ENCODE peak calls at places on chromosomes 16 and 17, in seven cellular contexts. N is small intestine, T is lung, S is body of pancreas, F is thyroid gland, Y is SJSA1, Q is mesenchymal stem cell. M is an unnamed sample.
A peak's percentile ranks its signal among the peaks of the same experiment; 100 is the strongest.

GRCh38 chr16:3762080-3762750 is 44.9 kb upstream of the TRAP1 start:
- DNase-seq in N (no peak), Q (no peak), T (no peak), S (no peak), Y (no peak), F (no peak), M (no peak)

GRCh38 chr16:78134944-78135619 is 35.6 kb downstream of the WWOX start:
- DNase-seq in Y (no peak), T (no peak), F (peak; percentile 60), N (no peak), Q (no peak), S (no peak), M (no peak)

GRCh38 chr16:67486805-67487204 is 3.5 kb upstream of the AGRP start:
- DNase-seq in F (no peak), S (no peak), T (no peak), Q (peak; percentile 29), Y (no peak), N (no peak), M (no peak)

GRCh38 chr16:4675864-4676786 is 17.2 kb upstream of the NUDT16L1 start:
- DNase-seq in Q (no peak), Y (no peak), S (no peak), T (no peak), F (no peak), N (peak; percentile 55), M (no peak)

GRCh38 chr16:27273670-27274522 is 5.3 kb upstream of the NSMCE1 start:
- DNase-seq in N (peak; percentile 83), T (no peak), S (no peak), F (no peak), Q (peak; percentile 41), Y (no peak), M (no peak)

GRCh38 chr17:82020874-82021727 is 1.6 kb downstream of the CENPX start:
- DNase-seq in S (peak; percentile 81), N (peak; percentile 74), Q (peak; percentile 75), F (peak; percentile 83), T (peak; percentile 78), Y (peak; percentile 91), M (peak; percentile 72)

GRCh38 chr17:63699638-63700527 is at the start of gene LIMD2:
- DNase-seq in N (no peak), T (no peak), S (peak; percentile 40), Q (peak; percentile 49), F (peak; percentile 38), Y (peak; percentile 82), M (peak; percentile 66)

GRCh38 chr17:50947844-50948514 is 81.8 kb upstream of the TOB1 start:
- DNase-seq in N (peak; percentile 94), Q (no peak), T (peak; percentile 76), Y (no peak), S (peak; percentile 95), F (peak; percentile 95), M (peak; percentile 65)

GRCh38 chr16:66608241-66609138 is 4.0 kb downstream of the CMTM3 start:
- DNase-seq in Y (peak; percentile 91), T (peak; percentile 91), N (peak; percentile 81), F (peak; percentile 96), S (peak; percentile 90), Q (peak; percentile 86), M (peak; percentile 87)

GRCh38 chr17:32495347-32496253 is 8.8 kb downstream of the CDK5R1 start:
- DNase-seq in F (no peak), T (no peak), S (peak; percentile 31), Q (no peak), N (no peak), Y (no peak), M (no peak)

GRCh38 chr17:32912218-32912897 is 15.6 kb upstream of the TMEM98 start:
- DNase-seq in Q (peak; percentile 91), Y (peak; percentile 68), N (peak; percentile 91), T (peak; percentile 87), F (peak; percentile 92), S (peak; percentile 93), M (peak; percentile 37)

GRCh38 chr16:50863673-50864144 is 121.8 kb downstream of the CYLD start:
- DNase-seq in N (no peak), S (no peak), Y (no peak), T (peak; percentile 21), F (no peak), Q (no peak), M (no peak)

GRCh38 chr17:78128616-78129384 is at the start of gene TMC6:
- DNase-seq in T (peak; percentile 74), Y (no peak), S (peak; percentile 79), Q (peak; percentile 43), N (peak; percentile 78), F (peak; percentile 56), M (no peak)

GRCh38 chr16:73213761-73214480 is 166.0 kb upstream of the ZFHX3 start:
- DNase-seq in Q (no peak), F (no peak), Y (no peak), N (no peak), S (no peak), T (no peak), M (no peak)

GRCh38 chr17:69406906-69407305 is 7.6 kb upstream of the MAP2K6 start:
- DNase-seq in N (no peak), T (no peak), S (no peak), F (no peak), Y (no peak), Q (no peak), M (no peak)

GRCh38 chr16:53898993-53899392 is 195.0 kb downstream of the FTO start:
- DNase-seq in Y (no peak), F (no peak), Q (no peak), S (no peak), T (no peak), N (no peak), M (no peak)

GRCh38 chr16:53896711-53897110 is 192.8 kb downstream of the FTO start:
- DNase-seq in F (no peak), N (no peak), Y (no peak), T (no peak), S (no peak), Q (no peak), M (no peak)

GRCh38 chr16:53892155-53892554 is 188.2 kb downstream of the FTO start:
- DNase-seq in Q (peak; percentile 77), Y (peak; percentile 51), S (peak; percentile 43), T (peak; percentile 39), N (peak; percentile 60), F (peak; percentile 54), M (no peak)

GRCh38 chr16:53891409-53892139 is 187.6 kb downstream of the FTO start:
- DNase-seq in T (no peak), Q (no peak), F (no peak), S (no peak), Y (no peak), N (no peak), M (no peak)

DNA sequence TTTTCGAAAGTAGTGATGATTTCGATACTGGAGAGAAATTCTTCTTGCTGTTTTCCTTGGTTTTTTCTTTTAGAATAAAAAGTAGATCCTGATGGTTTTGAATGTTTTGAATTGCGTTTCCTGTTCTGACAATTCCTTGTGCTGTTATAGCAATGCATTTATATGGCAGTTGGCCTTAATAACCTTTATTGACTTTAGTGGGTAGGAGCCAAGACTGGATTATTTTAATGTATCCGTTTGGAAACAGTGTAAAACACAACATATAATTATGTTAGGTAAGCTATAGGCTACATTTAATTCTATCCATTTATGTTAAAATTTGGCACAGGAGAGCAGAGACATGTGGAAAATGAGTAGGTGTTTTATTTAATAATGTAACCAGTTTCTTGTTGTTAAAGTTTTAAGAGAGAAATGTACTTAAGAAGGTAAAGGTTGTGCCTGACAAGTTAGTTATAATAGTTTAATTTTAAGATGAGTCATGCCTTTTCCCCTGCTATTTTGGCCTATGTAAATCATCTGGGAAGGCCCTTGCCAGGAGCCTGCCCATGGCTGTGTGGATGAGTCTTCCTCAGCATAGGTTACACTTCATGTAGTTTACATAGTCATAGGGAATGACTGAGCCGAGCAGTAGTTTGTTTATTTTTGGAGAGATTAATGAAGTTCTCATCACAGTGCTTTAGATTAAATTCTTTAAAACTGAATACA is 189.9 kb downstream of the FTO start:
- DNase-seq in T (no peak), Y (peak; percentile 56), S (no peak), N (no peak), Q (peak; percentile 76), F (peak; percentile 44), M (no peak)
- H3K4me3 ChIP-seq in T (no peak overlapping the region), Y (no peak overlapping the region), S (no peak overlapping the region), N (no peak overlapping the region), Q (no peak overlapping the region), F (no peak overlapping the region), M (no peak overlapping the region)

DNA sequence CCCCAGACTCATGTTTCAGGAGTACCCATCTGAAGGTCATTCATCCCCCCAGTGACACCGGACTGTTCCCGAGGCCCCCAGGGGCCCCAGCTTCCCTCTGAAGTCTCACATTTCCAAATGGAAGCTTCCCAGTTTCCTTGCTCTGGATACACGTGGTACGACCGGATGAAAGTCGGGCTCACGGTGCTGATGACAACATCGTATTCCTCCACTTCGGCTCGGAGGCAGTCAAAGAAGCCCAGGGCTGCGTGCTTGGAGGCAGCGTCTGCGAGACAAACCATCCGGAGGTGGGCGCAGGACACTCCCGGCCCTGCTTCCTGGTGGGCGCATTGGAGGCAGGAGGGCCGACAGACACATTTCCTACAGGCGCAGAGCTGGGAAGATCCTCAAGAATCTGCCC is 18.7 kb downstream of the DHRS7C start:
- DNase-seq in S (no peak), Q (no peak), F (no peak), Y (no peak), N (no peak), T (no peak), M (no peak)
- H3K4me1 ChIP-seq in S (no peaks in the 10 kb centered on the region), Q (no peaks in the 10 kb centered on the region), F (no peaks in the 10 kb centered on the region), Y (no peaks in the 10 kb centered on the region), N (no peaks in the 10 kb centered on the region), T (no peaks in the 10 kb centered on the region), M (no peaks in the 10 kb centered on the region)

GRCh38 chr17:76479515-76480048 is 12.2 kb downstream of the AANAT start:
- DNase-seq in Q (no peak), N (no peak), F (no peak), S (no peak), T (no peak), Y (no peak), M (no peak)

GRCh38 chr17:76478097-76478496 is 10.7 kb downstream of the AANAT start:
- DNase-seq in Y (no peak), F (no peak), T (no peak), N (no peak), S (no peak), Q (no peak), M (no peak)

GRCh38 chr17:76478730-76479514 is 11.5 kb downstream of the AANAT start:
- DNase-seq in Q (no peak), Y (no peak), T (no peak), F (no peak), N (no peak), S (no peak), M (no peak)

GRCh38 chr17:76481091-76481655 is 13.8 kb downstream of the AANAT start:
- DNase-seq in Q (no peak), S (no peak), T (no peak), Y (no peak), N (no peak), F (no peak), M (no peak)

DNA sequence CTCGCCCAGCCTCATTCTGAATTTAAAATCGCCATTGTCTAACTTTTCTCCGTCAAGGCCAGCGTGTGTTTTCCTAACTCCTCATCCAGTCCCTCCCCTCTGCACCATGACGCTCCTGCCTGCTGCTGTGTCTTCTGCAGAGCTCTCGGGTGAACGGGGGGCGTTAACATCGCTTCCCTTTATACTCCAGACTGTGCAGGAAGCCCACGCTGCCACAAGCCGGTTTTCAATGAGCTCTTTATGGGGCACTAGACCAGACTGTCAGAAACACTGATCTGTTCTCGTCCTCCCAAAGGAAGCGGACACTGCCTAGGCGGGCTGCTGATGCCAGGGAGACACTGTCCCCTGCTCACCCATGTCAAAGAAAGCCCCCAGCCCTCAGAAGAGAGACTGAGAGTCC is 13.3 kb downstream of the AANAT start:
- DNase-seq in Y (no peak), T (no peak), S (no peak), Q (no peak), N (no peak), F (no peak), M (no peak)
- H3K4me3 ChIP-seq in Y (no peak overlapping the region), T (no peak overlapping the region), S (no peak overlapping the region), Q (no peak overlapping the region), N (no peak overlapping the region), F (no peak overlapping the region), M (no peak overlapping the region)

GRCh38 chr16:75262104-75262799 is 10.8 kb upstream of the BCAR1 start:
- DNase-seq in Q (no peak), F (peak; percentile 53), Y (no peak), T (no peak), N (peak; percentile 84), S (peak; percentile 61), M (peak; percentile 36)
- H3K4me1 ChIP-seq in Q (peaks cover 66% of the 10 kb centered on the region), F (peaks cover 68% of the 10 kb centered on the region), Y (peaks cover 46% of the 10 kb centered on the region), T (peaks cover 53% of the 10 kb centered on the region), N (peaks cover 11% of the 10 kb centered on the region), S (peaks cover 63% of the 10 kb centered on the region), M (peaks cover 96% of the 10 kb centered on the region)